ENCODE peak calls at places on chromosomes 1 and 21, in ten cellular contexts. One of them, this sample, is unnamed.

GRCh38 chr1:19786988-19787423 is 12.7 kb downstream of the TMCO4 start:
- DNase-seq in Panc1: no peak
- DNase-seq in lung: peak
- DNase-seq in GM12864: no peak
- DNase-seq in AG09319: no peak
- DNase-seq in lower lobe of right lung: no peak
- DNase-seq in PC-3: peak
- DNase-seq in foreskin fibroblast: no peak
- DNase-seq in kidney: no peak
- DNase-seq in fibroblast of pulmonary artery: no peak
- DNase-seq in this sample: no peak

GRCh38 chr21:15483138-15483780 is 246.5 kb upstream of the USP25 start:
- DNase-seq in Panc1: peak
- DNase-seq in lung: peak
- DNase-seq in GM12864: peak
- DNase-seq in AG09319: peak
- DNase-seq in lower lobe of right lung: peak
- DNase-seq in PC-3: peak
- DNase-seq in foreskin fibroblast: peak
- DNase-seq in kidney: peak
- DNase-seq in fibroblast of pulmonary artery: peak
- DNase-seq in this sample: peak

GRCh38 chr1:159076753-159077656 is at the start of gene AIM2:
- DNase-seq in Panc1: no peak
- DNase-seq in lung: peak
- DNase-seq in GM12864: peak
- DNase-seq in AG09319: no peak
- DNase-seq in lower lobe of right lung: peak
- DNase-seq in PC-3: peak
- DNase-seq in foreskin fibroblast: peak
- DNase-seq in kidney: no peak
- DNase-seq in fibroblast of pulmonary artery: no peak
- DNase-seq in this sample: no peak

GRCh38 chr1:16144325-16145029 is 11.4 kb downstream of the EPHA2 start:
- DNase-seq in Panc1: no peak
- DNase-seq in lung: no peak
- DNase-seq in GM12864: no peak
- DNase-seq in AG09319: no peak
- DNase-seq in lower lobe of right lung: no peak
- DNase-seq in PC-3: no peak
- DNase-seq in foreskin fibroblast: no peak
- DNase-seq in kidney: no peak
- DNase-seq in fibroblast of pulmonary artery: no peak
- DNase-seq in this sample: no peak

GRCh38 chr1:193458628-193459027 is 272.2 kb upstream of the B3GALT2 start:
- DNase-seq in Panc1: no peak
- DNase-seq in lung: no peak
- DNase-seq in GM12864: no peak
- DNase-seq in AG09319: no peak
- DNase-seq in lower lobe of right lung: no peak
- DNase-seq in PC-3: no peak
- DNase-seq in foreskin fibroblast: no peak
- DNase-seq in kidney: no peak
- DNase-seq in fibroblast of pulmonary artery: no peak
- DNase-seq in this sample: no peak

GRCh38 chr1:210587547-210587946 is 258.8 kb downstream of the HHAT start:
- DNase-seq in Panc1: no peak
- DNase-seq in lung: peak
- DNase-seq in GM12864: no peak
- DNase-seq in AG09319: no peak
- DNase-seq in lower lobe of right lung: no peak
- DNase-seq in PC-3: no peak
- DNase-seq in foreskin fibroblast: peak
- DNase-seq in kidney: no peak
- DNase-seq in fibroblast of pulmonary artery: peak
- DNase-seq in this sample: no peak

GRCh38 chr1:51564124-51564523 is 45.1 kb upstream of the EPS15 start:
- DNase-seq in Panc1: no peak
- DNase-seq in lung: no peak
- DNase-seq in GM12864: no peak
- DNase-seq in AG09319: no peak
- DNase-seq in lower lobe of right lung: no peak
- DNase-seq in PC-3: peak
- DNase-seq in foreskin fibroblast: peak
- DNase-seq in kidney: no peak
- DNase-seq in fibroblast of pulmonary artery: peak
- DNase-seq in this sample: peak

GRCh38 chr1:156927215-156928042 is 7.0 kb downstream of the LRRC71 start:
- DNase-seq in Panc1: peak
- DNase-seq in lung: peak
- DNase-seq in GM12864: no peak
- DNase-seq in AG09319: peak
- DNase-seq in lower lobe of right lung: peak
- DNase-seq in PC-3: peak
- DNase-seq in foreskin fibroblast: peak
- DNase-seq in kidney: peak
- DNase-seq in fibroblast of pulmonary artery: peak
- DNase-seq in this sample: peak

GRCh38 chr1:44290250-44291094 is 64.6 kb downstream of the ERI3 start:
- DNase-seq in Panc1: no peak
- DNase-seq in lung: no peak
- DNase-seq in GM12864: no peak
- DNase-seq in AG09319: no peak
- DNase-seq in lower lobe of right lung: no peak
- DNase-seq in PC-3: no peak
- DNase-seq in foreskin fibroblast: no peak
- DNase-seq in kidney: no peak
- DNase-seq in fibroblast of pulmonary artery: no peak
- DNase-seq in this sample: no peak

GRCh38 chr1:32988665-32989064 is 24.1 kb upstream of the RNF19B start:
- DNase-seq in Panc1: no peak
- DNase-seq in lung: peak
- DNase-seq in GM12864: no peak
- DNase-seq in AG09319: no peak
- DNase-seq in lower lobe of right lung: peak
- DNase-seq in PC-3: peak
- DNase-seq in foreskin fibroblast: peak
- DNase-seq in kidney: no peak
- DNase-seq in fibroblast of pulmonary artery: peak
- DNase-seq in this sample: peak

GRCh38 chr1:53390261-53390660 is 62.4 kb upstream of the LRP8 start:
- DNase-seq in Panc1: no peak
- DNase-seq in lung: no peak
- DNase-seq in GM12864: no peak
- DNase-seq in AG09319: no peak
- DNase-seq in lower lobe of right lung: peak
- DNase-seq in PC-3: no peak
- DNase-seq in foreskin fibroblast: no peak
- DNase-seq in kidney: peak
- DNase-seq in fibroblast of pulmonary artery: no peak
- DNase-seq in this sample: no peak

GRCh38 chr1:245326396-245326795 is 171.6 kb downstream of the KIF26B start:
- DNase-seq in Panc1: no peak
- DNase-seq in lung: no peak
- DNase-seq in GM12864: no peak
- DNase-seq in AG09319: no peak
- DNase-seq in lower lobe of right lung: no peak
- DNase-seq in PC-3: no peak
- DNase-seq in foreskin fibroblast: no peak
- DNase-seq in kidney: no peak
- DNase-seq in fibroblast of pulmonary artery: no peak
- DNase-seq in this sample: no peak
- TF ChIP-seq CTCF in Panc1: no peak
- TF ChIP-seq CTCF in lung: no peak
- TF ChIP-seq CTCF in GM12864: no peak
- TF ChIP-seq CTCF in AG09319: no peak
- TF ChIP-seq CTCF in lower lobe of right lung: no peak
- TF ChIP-seq CTCF in PC-3: no peak
- TF ChIP-seq CTCF in foreskin fibroblast: no peak
- TF ChIP-seq CTCF in kidney: no peak
- TF ChIP-seq CTCF in fibroblast of pulmonary artery: no peak
- TF ChIP-seq CTCF in this sample: no peak

GRCh38 chr1:45647248-45648021 is 23.6 kb upstream of the CCDC17 start:
- DNase-seq in Panc1: no peak
- DNase-seq in lung: no peak
- DNase-seq in GM12864: no peak
- DNase-seq in AG09319: no peak
- DNase-seq in lower lobe of right lung: no peak
- DNase-seq in PC-3: no peak
- DNase-seq in foreskin fibroblast: no peak
- DNase-seq in kidney: no peak
- DNase-seq in fibroblast of pulmonary artery: peak
- DNase-seq in this sample: no peak

GRCh38 chr1:45643341-45643740 is 19.5 kb upstream of the CCDC17 start:
- DNase-seq in Panc1: no peak
- DNase-seq in lung: no peak
- DNase-seq in GM12864: no peak
- DNase-seq in AG09319: no peak
- DNase-seq in lower lobe of right lung: no peak
- DNase-seq in PC-3: no peak
- DNase-seq in foreskin fibroblast: no peak
- DNase-seq in kidney: no peak
- DNase-seq in fibroblast of pulmonary artery: no peak
- DNase-seq in this sample: no peak

GRCh38 chr1:45640293-45640692 is 16.4 kb upstream of the CCDC17 start:
- DNase-seq in Panc1: no peak
- DNase-seq in lung: no peak
- DNase-seq in GM12864: no peak
- DNase-seq in AG09319: no peak
- DNase-seq in lower lobe of right lung: no peak
- DNase-seq in PC-3: no peak
- DNase-seq in foreskin fibroblast: no peak
- DNase-seq in kidney: no peak
- DNase-seq in fibroblast of pulmonary artery: no peak
- DNase-seq in this sample: no peak

GRCh38 chr1:45644661-45645060 is 20.8 kb upstream of the CCDC17 start:
- DNase-seq in Panc1: no peak
- DNase-seq in lung: no peak
- DNase-seq in GM12864: no peak
- DNase-seq in AG09319: no peak
- DNase-seq in lower lobe of right lung: no peak
- DNase-seq in PC-3: no peak
- DNase-seq in foreskin fibroblast: no peak
- DNase-seq in kidney: no peak
- DNase-seq in fibroblast of pulmonary artery: no peak
- DNase-seq in this sample: no peak

GRCh38 chr1:45643978-45644377 is 20.1 kb upstream of the CCDC17 start:
- DNase-seq in Panc1: no peak
- DNase-seq in lung: no peak
- DNase-seq in GM12864: no peak
- DNase-seq in AG09319: no peak
- DNase-seq in lower lobe of right lung: no peak
- DNase-seq in PC-3: peak
- DNase-seq in foreskin fibroblast: no peak
- DNase-seq in kidney: no peak
- DNase-seq in fibroblast of pulmonary artery: no peak
- DNase-seq in this sample: no peak
- TF ChIP-seq CTCF in Panc1: peak
- TF ChIP-seq CTCF in lung: no peak
- TF ChIP-seq CTCF in GM12864: no peak
- TF ChIP-seq CTCF in AG09319: no peak
- TF ChIP-seq CTCF in lower lobe of right lung: no peak
- TF ChIP-seq CTCF in PC-3: peak
- TF ChIP-seq CTCF in foreskin fibroblast: no peak
- TF ChIP-seq CTCF in kidney: no peak
- TF ChIP-seq CTCF in fibroblast of pulmonary artery: no peak
- TF ChIP-seq CTCF in this sample: no peak

GRCh38 chr1:39639333-39640130 is at the start of gene HEYL:
- DNase-seq in Panc1: peak
- DNase-seq in lung: peak
- DNase-seq in GM12864: no peak
- DNase-seq in AG09319: no peak
- DNase-seq in lower lobe of right lung: peak
- DNase-seq in PC-3: no peak
- DNase-seq in foreskin fibroblast: peak
- DNase-seq in kidney: peak
- DNase-seq in fibroblast of pulmonary artery: peak
- DNase-seq in this sample: no peak
- TF ChIP-seq CTCF in Panc1: peak
- TF ChIP-seq CTCF in lung: peak
- TF ChIP-seq CTCF in GM12864: no peak
- TF ChIP-seq CTCF in AG09319: no peak
- TF ChIP-seq CTCF in lower lobe of right lung: peak
- TF ChIP-seq CTCF in PC-3: no peak
- TF ChIP-seq CTCF in foreskin fibroblast: peak
- TF ChIP-seq CTCF in kidney: no peak
- TF ChIP-seq CTCF in fibroblast of pulmonary artery: peak
- TF ChIP-seq CTCF in this sample: no peak

GRCh38 chr1:157994081-157994581 is 686 bp downstream of the KIRREL1 start:
- DNase-seq in Panc1: no peak
- DNase-seq in lung: no peak
- DNase-seq in GM12864: no peak
- DNase-seq in AG09319: no peak
- DNase-seq in lower lobe of right lung: no peak
- DNase-seq in PC-3: no peak
- DNase-seq in foreskin fibroblast: peak
- DNase-seq in kidney: peak
- DNase-seq in fibroblast of pulmonary artery: no peak
- DNase-seq in this sample: peak
- TF ChIP-seq CTCF in Panc1: peak
- TF ChIP-seq CTCF in lung: no peak
- TF ChIP-seq CTCF in GM12864: no peak
- TF ChIP-seq CTCF in AG09319: peak
- TF ChIP-seq CTCF in lower lobe of right lung: no peak
- TF ChIP-seq CTCF in PC-3: no peak
- TF ChIP-seq CTCF in foreskin fibroblast: no peak
- TF ChIP-seq CTCF in kidney: no peak
- TF ChIP-seq CTCF in fibroblast of pulmonary artery: no peak
- TF ChIP-seq CTCF in this sample: no peak

DNA sequence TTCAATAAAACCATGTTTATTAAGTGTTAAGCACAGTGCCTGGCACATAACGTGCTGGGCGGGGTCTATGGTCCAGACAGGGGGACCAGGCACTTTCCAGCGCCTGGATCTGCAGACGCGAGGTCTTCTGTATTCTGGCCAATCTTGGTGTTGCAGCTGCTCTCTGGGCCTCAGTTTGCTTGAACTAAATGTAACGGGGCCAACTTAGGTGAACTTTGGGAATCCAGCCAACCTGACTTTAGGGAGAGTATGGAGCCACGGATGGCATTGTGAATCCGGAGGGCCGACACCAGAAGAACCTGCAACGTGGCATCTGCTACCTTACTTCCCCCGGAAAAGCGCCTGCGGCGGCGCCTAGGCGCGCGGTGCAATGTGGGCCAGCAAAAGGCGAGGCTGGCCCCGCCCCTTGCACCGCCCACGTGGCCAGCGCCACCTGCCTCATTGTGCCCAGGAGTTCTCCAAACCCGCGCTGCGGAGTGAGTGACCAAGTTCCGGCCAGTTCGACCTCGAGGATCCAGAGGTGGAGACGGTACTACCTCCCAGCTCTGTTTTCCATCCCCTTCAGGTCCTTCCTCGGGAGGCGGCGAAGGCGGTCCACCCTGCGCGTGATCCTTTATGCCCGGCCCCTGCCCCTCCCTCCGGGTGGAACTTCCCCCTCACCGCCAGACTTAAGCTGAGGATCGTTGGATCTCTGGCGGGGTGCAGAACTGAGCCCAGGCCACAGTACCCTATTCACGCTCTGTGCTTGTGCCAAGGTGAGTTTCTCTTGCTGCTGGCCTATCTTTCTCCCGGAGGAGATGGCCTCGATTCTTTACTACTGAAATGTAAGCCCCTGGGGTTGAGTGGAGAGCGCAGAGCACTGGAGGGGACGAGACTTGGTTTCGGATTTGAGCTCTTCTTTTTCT is at the start of gene AKR1A1:
- DNase-seq in Panc1: peak
- DNase-seq in lung: peak
- DNase-seq in GM12864: peak
- DNase-seq in AG09319: peak
- DNase-seq in lower lobe of right lung: peak
- DNase-seq in PC-3: peak
- DNase-seq in foreskin fibroblast: peak
- DNase-seq in kidney: peak
- DNase-seq in fibroblast of pulmonary artery: peak
- DNase-seq in this sample: peak
- TF ChIP-seq CTCF in Panc1: no peak
- TF ChIP-seq CTCF in lung: no peak
- TF ChIP-seq CTCF in GM12864: peak
- TF ChIP-seq CTCF in AG09319: no peak
- TF ChIP-seq CTCF in lower lobe of right lung: no peak
- TF ChIP-seq CTCF in PC-3: no peak
- TF ChIP-seq CTCF in foreskin fibroblast: no peak
- TF ChIP-seq CTCF in kidney: no peak
- TF ChIP-seq CTCF in fibroblast of pulmonary artery: no peak
- TF ChIP-seq CTCF in this sample: no peak

This sample was measured in MCF 10A.